ENCODE peak calls at places on chromosomes 16 and 17, in six cellular contexts. N, A, V, Z, K and W are unnamed samples.

GRCh38 chr16:10835281-10835931 is 16.8 kb upstream of the TVP23A start:
- DNase-seq in K (no peak), A (no peak), V (no peak), Z (no peak), N (no peak), W (no peak)

GRCh38 chr16:13919330-13919682 is 648 bp upstream of the ERCC4 start:
- DNase-seq in A (no peak), K (peak; percentile 71), V (no peak), N (peak; percentile 72), Z (no peak), W (peak; percentile 52)

GRCh38 chr16:50270510-50271147 is 4.3 kb downstream of the ADCY7 start:
- DNase-seq in K (no peak), N (no peak), A (no peak), V (no peak), Z (no peak), W (no peak)

GRCh38 chr17:1649116-1649843 is 386 bp downstream of the RILP start:
- DNase-seq in N (peak; percentile 41), Z (no peak), V (peak; percentile 74), A (peak; percentile 72), K (peak; percentile 86), W (peak; percentile 73)

GRCh38 chr16:3836641-3837040 is 43.9 kb downstream of the CREBBP start:
- DNase-seq in Z (no peak), K (no peak), V (no peak), A (no peak), N (no peak), W (no peak)

GRCh38 chr16:68935008-68935407 is 91.7 kb downstream of the TANGO6 start:
- DNase-seq in K (peak; percentile 55), V (no peak), A (no peak), N (no peak), Z (no peak), W (no peak)

GRCh38 chr16:477287-477686 is 50.2 kb upstream of the CAPN15 start:
- DNase-seq in N (no peak), Z (no peak), V (peak; percentile 16), A (no peak), K (no peak), W (no peak)

GRCh38 chr17:45046536-45047125 is 4.8 kb downstream of the DCAKD start:
- DNase-seq in Z (no peak), K (peak; percentile 35), A (no peak), N (no peak), V (no peak), W (no peak)

GRCh38 chr17:36544049-36544319 is 735 bp upstream of the GGNBP2 start:
- DNase-seq in Z (peak; percentile 66), K (peak; percentile 73), A (peak; percentile 22), V (no peak), N (no peak), W (no peak)

GRCh38 chr16:47013172-47013571 is 39.7 kb upstream of the DNAJA2 start:
- DNase-seq in K (no peak), A (no peak), N (no peak), Z (no peak), V (no peak), W (no peak)

GRCh38 chr16:12784076-12784475 is 19.6 kb downstream of the CPPED1 start:
- DNase-seq in K (no peak), V (no peak), N (no peak), Z (no peak), A (no peak), W (no peak)

GRCh38 chr16:27511657-27512056 is 38.1 kb downstream of the GTF3C1 start:
- DNase-seq in A (no peak), V (no peak), N (no peak), K (no peak), Z (no peak), W (no peak)

GRCh38 chr16:212999-213398 is 16.2 kb downstream of the LUC7L start:
- DNase-seq in K (no peak), A (no peak), N (no peak), Z (no peak), V (no peak), W (no peak)